ENCODE peak calls at places on chromosomes 1 and 21, in nine cellular contexts. One of them, this sample, is unnamed.

GRCh38 chr1:15706751-15707150 is 22.6 kb downstream of the PLEKHM2 start:
- DNase-seq in stimulated activated CD8-positive, alpha-beta memory T cell treated with anti-CD3 and anti-CD28 coated beads, Interleukin-2, amount 100 ng/mL, for 48 hours: no peak
- DNase-seq in AG04450: no peak
- DNase-seq in stimulated activated CD4-positive, alpha-beta T cell treated with anti-CD3 and anti-CD28 coated beads, Interleukin-1b, Interleukin-23, amount 100 ng/mL, for 1 hour: no peak
- DNase-seq in Caco-2: no peak
- DNase-seq in Ammon's horn: no peak
- DNase-seq in hepatocyte: no peak
- DNase-seq in suprapubic skin: no peak
- DNase-seq in anterior cingulate cortex: no peak
- DNase-seq in this sample: no peak

GRCh38 chr1:154548028-154548427 is 10.4 kb downstream of the UBE2Q1 start:
- DNase-seq in stimulated activated CD8-positive, alpha-beta memory T cell treated with anti-CD3 and anti-CD28 coated beads, Interleukin-2, amount 100 ng/mL, for 48 hours: no peak
- DNase-seq in AG04450: no peak
- DNase-seq in stimulated activated CD4-positive, alpha-beta T cell treated with anti-CD3 and anti-CD28 coated beads, Interleukin-1b, Interleukin-23, amount 100 ng/mL, for 1 hour: no peak
- DNase-seq in Caco-2: no peak
- DNase-seq in Ammon's horn: no peak
- DNase-seq in hepatocyte: no peak
- DNase-seq in suprapubic skin: no peak
- DNase-seq in anterior cingulate cortex: no peak
- DNase-seq in this sample: no peak

GRCh38 chr21:33490991-33491372 is 534 bp downstream of the DNAJC28 start:
- DNase-seq in stimulated activated CD8-positive, alpha-beta memory T cell treated with anti-CD3 and anti-CD28 coated beads, Interleukin-2, amount 100 ng/mL, for 48 hours: no peak
- DNase-seq in AG04450: no peak
- DNase-seq in stimulated activated CD4-positive, alpha-beta T cell treated with anti-CD3 and anti-CD28 coated beads, Interleukin-1b, Interleukin-23, amount 100 ng/mL, for 1 hour: no peak
- DNase-seq in Caco-2: no peak
- DNase-seq in Ammon's horn: no peak
- DNase-seq in hepatocyte: peak
- DNase-seq in suprapubic skin: no peak
- DNase-seq in anterior cingulate cortex: no peak
- DNase-seq in this sample: no peak

GRCh38 chr1:18283601-18284385 is 176.2 kb downstream of the IGSF21 start:
- DNase-seq in stimulated activated CD8-positive, alpha-beta memory T cell treated with anti-CD3 and anti-CD28 coated beads, Interleukin-2, amount 100 ng/mL, for 48 hours: no peak
- DNase-seq in AG04450: no peak
- DNase-seq in stimulated activated CD4-positive, alpha-beta T cell treated with anti-CD3 and anti-CD28 coated beads, Interleukin-1b, Interleukin-23, amount 100 ng/mL, for 1 hour: no peak
- DNase-seq in Caco-2: no peak
- DNase-seq in Ammon's horn: no peak
- DNase-seq in hepatocyte: no peak
- DNase-seq in suprapubic skin: no peak
- DNase-seq in anterior cingulate cortex: no peak
- DNase-seq in this sample: no peak

GRCh38 chr21:41923641-41924342 is 30.0 kb downstream of the C2CD2 start:
- DNase-seq in stimulated activated CD8-positive, alpha-beta memory T cell treated with anti-CD3 and anti-CD28 coated beads, Interleukin-2, amount 100 ng/mL, for 48 hours: no peak
- DNase-seq in AG04450: no peak
- DNase-seq in stimulated activated CD4-positive, alpha-beta T cell treated with anti-CD3 and anti-CD28 coated beads, Interleukin-1b, Interleukin-23, amount 100 ng/mL, for 1 hour: no peak
- DNase-seq in Caco-2: no peak
- DNase-seq in Ammon's horn: no peak
- DNase-seq in hepatocyte: no peak
- DNase-seq in suprapubic skin: no peak
- DNase-seq in anterior cingulate cortex: no peak
- DNase-seq in this sample: no peak

GRCh38 chr1:243718893-243719292 is 131.2 kb downstream of the AKT3 start:
- DNase-seq in stimulated activated CD8-positive, alpha-beta memory T cell treated with anti-CD3 and anti-CD28 coated beads, Interleukin-2, amount 100 ng/mL, for 48 hours: no peak
- DNase-seq in AG04450: peak
- DNase-seq in stimulated activated CD4-positive, alpha-beta T cell treated with anti-CD3 and anti-CD28 coated beads, Interleukin-1b, Interleukin-23, amount 100 ng/mL, for 1 hour: no peak
- DNase-seq in Caco-2: no peak
- DNase-seq in Ammon's horn: no peak
- DNase-seq in hepatocyte: no peak
- DNase-seq in suprapubic skin: no peak
- DNase-seq in anterior cingulate cortex: no peak
- DNase-seq in this sample: no peak

GRCh38 chr1:230869499-230869898 is 1.2 kb upstream of the C1orf198 start:
- DNase-seq in stimulated activated CD8-positive, alpha-beta memory T cell treated with anti-CD3 and anti-CD28 coated beads, Interleukin-2, amount 100 ng/mL, for 48 hours: no peak
- DNase-seq in AG04450: no peak
- DNase-seq in stimulated activated CD4-positive, alpha-beta T cell treated with anti-CD3 and anti-CD28 coated beads, Interleukin-1b, Interleukin-23, amount 100 ng/mL, for 1 hour: no peak
- DNase-seq in Caco-2: no peak
- DNase-seq in Ammon's horn: no peak
- DNase-seq in hepatocyte: no peak
- DNase-seq in suprapubic skin: no peak
- DNase-seq in anterior cingulate cortex: no peak
- DNase-seq in this sample: no peak

GRCh38 chr1:156429308-156430060 is 60.5 kb downstream of the RHBG start:
- DNase-seq in stimulated activated CD8-positive, alpha-beta memory T cell treated with anti-CD3 and anti-CD28 coated beads, Interleukin-2, amount 100 ng/mL, for 48 hours: no peak
- DNase-seq in AG04450: no peak
- DNase-seq in stimulated activated CD4-positive, alpha-beta T cell treated with anti-CD3 and anti-CD28 coated beads, Interleukin-1b, Interleukin-23, amount 100 ng/mL, for 1 hour: no peak
- DNase-seq in Caco-2: no peak
- DNase-seq in Ammon's horn: peak
- DNase-seq in hepatocyte: no peak
- DNase-seq in suprapubic skin: no peak
- DNase-seq in anterior cingulate cortex: peak
- DNase-seq in this sample: peak

GRCh38 chr1:2829846-2830615 is 28.5 kb upstream of the TTC34 start:
- DNase-seq in stimulated activated CD8-positive, alpha-beta memory T cell treated with anti-CD3 and anti-CD28 coated beads, Interleukin-2, amount 100 ng/mL, for 48 hours: no peak
- DNase-seq in AG04450: no peak
- DNase-seq in stimulated activated CD4-positive, alpha-beta T cell treated with anti-CD3 and anti-CD28 coated beads, Interleukin-1b, Interleukin-23, amount 100 ng/mL, for 1 hour: no peak
- DNase-seq in Caco-2: no peak
- DNase-seq in Ammon's horn: no peak
- DNase-seq in hepatocyte: no peak
- DNase-seq in suprapubic skin: no peak
- DNase-seq in anterior cingulate cortex: no peak
- DNase-seq in this sample: no peak

GRCh38 chr21:34078915-34079314 is 5.5 kb downstream of the MRPS6 start:
- DNase-seq in stimulated activated CD8-positive, alpha-beta memory T cell treated with anti-CD3 and anti-CD28 coated beads, Interleukin-2, amount 100 ng/mL, for 48 hours: no peak
- DNase-seq in AG04450: no peak
- DNase-seq in stimulated activated CD4-positive, alpha-beta T cell treated with anti-CD3 and anti-CD28 coated beads, Interleukin-1b, Interleukin-23, amount 100 ng/mL, for 1 hour: no peak
- DNase-seq in Caco-2: no peak
- DNase-seq in Ammon's horn: no peak
- DNase-seq in hepatocyte: no peak
- DNase-seq in suprapubic skin: no peak
- DNase-seq in anterior cingulate cortex: no peak
- DNase-seq in this sample: no peak

GRCh38 chr1:101257500-101258325 is 20.9 kb downstream of the S1PR1 start:
- DNase-seq in stimulated activated CD8-positive, alpha-beta memory T cell treated with anti-CD3 and anti-CD28 coated beads, Interleukin-2, amount 100 ng/mL, for 48 hours: no peak
- DNase-seq in AG04450: no peak
- DNase-seq in stimulated activated CD4-positive, alpha-beta T cell treated with anti-CD3 and anti-CD28 coated beads, Interleukin-1b, Interleukin-23, amount 100 ng/mL, for 1 hour: no peak
- DNase-seq in Caco-2: no peak
- DNase-seq in Ammon's horn: no peak
- DNase-seq in hepatocyte: peak
- DNase-seq in suprapubic skin: no peak
- DNase-seq in anterior cingulate cortex: no peak
- DNase-seq in this sample: no peak

GRCh38 chr1:1748686-1749321 is 24.6 kb upstream of the CDK11A start:
- DNase-seq in stimulated activated CD8-positive, alpha-beta memory T cell treated with anti-CD3 and anti-CD28 coated beads, Interleukin-2, amount 100 ng/mL, for 48 hours: no peak
- DNase-seq in AG04450: no peak
- DNase-seq in stimulated activated CD4-positive, alpha-beta T cell treated with anti-CD3 and anti-CD28 coated beads, Interleukin-1b, Interleukin-23, amount 100 ng/mL, for 1 hour: no peak
- DNase-seq in Caco-2: no peak
- DNase-seq in Ammon's horn: peak
- DNase-seq in hepatocyte: no peak
- DNase-seq in suprapubic skin: no peak
- DNase-seq in anterior cingulate cortex: no peak
- DNase-seq in this sample: no peak

GRCh38 chr1:153429266-153430165 is 13.2 kb downstream of the S100A7A start:
- DNase-seq in stimulated activated CD8-positive, alpha-beta memory T cell treated with anti-CD3 and anti-CD28 coated beads, Interleukin-2, amount 100 ng/mL, for 48 hours: no peak
- DNase-seq in AG04450: no peak
- DNase-seq in stimulated activated CD4-positive, alpha-beta T cell treated with anti-CD3 and anti-CD28 coated beads, Interleukin-1b, Interleukin-23, amount 100 ng/mL, for 1 hour: no peak
- DNase-seq in Caco-2: no peak
- DNase-seq in Ammon's horn: no peak
- DNase-seq in hepatocyte: no peak
- DNase-seq in suprapubic skin: peak
- DNase-seq in anterior cingulate cortex: no peak
- DNase-seq in this sample: no peak

GRCh38 chr1:232139444-232139843 is 490.5 kb downstream of the SIPA1L2 start:
- DNase-seq in stimulated activated CD8-positive, alpha-beta memory T cell treated with anti-CD3 and anti-CD28 coated beads, Interleukin-2, amount 100 ng/mL, for 48 hours: no peak
- DNase-seq in AG04450: no peak
- DNase-seq in stimulated activated CD4-positive, alpha-beta T cell treated with anti-CD3 and anti-CD28 coated beads, Interleukin-1b, Interleukin-23, amount 100 ng/mL, for 1 hour: no peak
- DNase-seq in Caco-2: no peak
- DNase-seq in Ammon's horn: no peak
- DNase-seq in hepatocyte: no peak
- DNase-seq in suprapubic skin: no peak
- DNase-seq in anterior cingulate cortex: no peak
- DNase-seq in this sample: no peak

GRCh38 chr1:148160048-148160395 is 7.9 kb upstream of the NBPF11 start:
- DNase-seq in stimulated activated CD8-positive, alpha-beta memory T cell treated with anti-CD3 and anti-CD28 coated beads, Interleukin-2, amount 100 ng/mL, for 48 hours: no peak
- DNase-seq in AG04450: no peak
- DNase-seq in stimulated activated CD4-positive, alpha-beta T cell treated with anti-CD3 and anti-CD28 coated beads, Interleukin-1b, Interleukin-23, amount 100 ng/mL, for 1 hour: no peak
- DNase-seq in Caco-2: no peak
- DNase-seq in Ammon's horn: no peak
- DNase-seq in hepatocyte: no peak
- DNase-seq in suprapubic skin: no peak
- DNase-seq in anterior cingulate cortex: no peak
- DNase-seq in this sample: no peak

GRCh38 chr1:225541383-225541782 is 111.5 kb downstream of the ENAH start:
- DNase-seq in stimulated activated CD8-positive, alpha-beta memory T cell treated with anti-CD3 and anti-CD28 coated beads, Interleukin-2, amount 100 ng/mL, for 48 hours: no peak
- DNase-seq in AG04450: no peak
- DNase-seq in stimulated activated CD4-positive, alpha-beta T cell treated with anti-CD3 and anti-CD28 coated beads, Interleukin-1b, Interleukin-23, amount 100 ng/mL, for 1 hour: no peak
- DNase-seq in Caco-2: no peak
- DNase-seq in Ammon's horn: no peak
- DNase-seq in hepatocyte: no peak
- DNase-seq in suprapubic skin: no peak
- DNase-seq in anterior cingulate cortex: no peak
- DNase-seq in this sample: no peak

This sample was measured in caudate nucleus.